ENCODE peak calls at places on chromosomes 12 and 14, in six cellular contexts. A is esophagus squamous epithelium, N is A549, K is uterus, W is lower leg skin, X is breast epithelium. J is an unnamed sample.

GRCh38 chr12:71710276-71711125 is 24.6 kb downstream of the TMEM19 start:
- DNase-seq in X (no peak), N (peak), W (no peak), A (no peak), K (no peak), J (no peak)

GRCh38 chr12:66352197-66352596 is 49.9 kb downstream of the HELB start:
- DNase-seq in A (no peak), X (no peak), K (no peak), N (peak), W (no peak), J (peak)

GRCh38 chr14:58298477-58298879 is at the start of gene ARID4A:
- DNase-seq in K (no peak), N (no peak), X (no peak), W (no peak), A (peak), J (peak)

GRCh38 chr12:103647267-103647666 is 60.2 kb downstream of the STAB2 start:
- DNase-seq in X (no peak), K (no peak), N (peak), W (no peak), A (no peak), J (no peak)

GRCh38 chr12:103401421-103401820 is 94.3 kb downstream of the C12orf42 start:
- DNase-seq in W (no peak), A (no peak), K (no peak), N (peak), X (no peak), J (peak)

GRCh38 chr14:28763914-28764848 is 2.4 kb upstream of the FOXG1 start:
- DNase-seq in N (no peak), X (no peak), W (no peak), A (no peak), K (no peak), J (no peak)

GRCh38 chr12:71476513-71476912 is 36.9 kb downstream of the LGR5 start:
- DNase-seq in N (no peak), W (peak), K (no peak), A (no peak), X (no peak), J (no peak)

GRCh38 chr14:22320353-22320733 is 268.7 kb downstream of the DAD1 start:
- DNase-seq in X (no peak), A (no peak), W (no peak), K (no peak), N (no peak), J (no peak)

GRCh38 chr12:51254592-51254991 is 15.6 kb downstream of the SMAGP start:
- DNase-seq in W (no peak), K (no peak), A (no peak), N (no peak), X (no peak), J (no peak)

GRCh38 chr14:34424488-34424887 is 37.6 kb downstream of the SPTSSA start:
- DNase-seq in N (no peak), A (no peak), W (no peak), X (no peak), K (no peak), J (no peak)

GRCh38 chr12:32030676-32031075 is 71.5 kb downstream of the RESF1 start:
- DNase-seq in N (no peak), X (no peak), W (no peak), A (no peak), K (no peak), J (no peak)

GRCh38 chr14:64971452-64971889 is 665 bp downstream of the RAB15 start:
- DNase-seq in A (no peak), X (no peak), N (no peak), W (no peak), K (no peak), J (no peak)

GRCh38 chr12:10111451-10111850 is 12.7 kb upstream of the CLEC1A start:
- DNase-seq in X (no peak), K (no peak), A (no peak), N (no peak), W (no peak), J (peak)

GRCh38 chr12:125070117-125070516 is 4.9 kb downstream of the AACS start:
- DNase-seq in A (no peak), X (no peak), N (peak), K (no peak), W (no peak), J (no peak)

GRCh38 chr12:93743229-93743998 is 66.2 kb downstream of the CRADD start:
- DNase-seq in N (no peak), W (no peak), X (no peak), A (no peak), K (no peak), J (no peak)

GRCh38 chr12:93743999-93744689 is 67.0 kb downstream of the CRADD start:
- DNase-seq in W (no peak), N (no peak), A (no peak), K (no peak), X (peak), J (no peak)

GRCh38 chr12:93742086-93742934 is 65.1 kb downstream of the CRADD start:
- DNase-seq in X (peak), A (no peak), K (peak), N (peak), W (peak), J (peak)

GRCh38 chr12:93746572-93747168 is 69.5 kb downstream of the CRADD start:
- DNase-seq in K (no peak), W (no peak), N (no peak), X (no peak), A (no peak), J (no peak)

DNA sequence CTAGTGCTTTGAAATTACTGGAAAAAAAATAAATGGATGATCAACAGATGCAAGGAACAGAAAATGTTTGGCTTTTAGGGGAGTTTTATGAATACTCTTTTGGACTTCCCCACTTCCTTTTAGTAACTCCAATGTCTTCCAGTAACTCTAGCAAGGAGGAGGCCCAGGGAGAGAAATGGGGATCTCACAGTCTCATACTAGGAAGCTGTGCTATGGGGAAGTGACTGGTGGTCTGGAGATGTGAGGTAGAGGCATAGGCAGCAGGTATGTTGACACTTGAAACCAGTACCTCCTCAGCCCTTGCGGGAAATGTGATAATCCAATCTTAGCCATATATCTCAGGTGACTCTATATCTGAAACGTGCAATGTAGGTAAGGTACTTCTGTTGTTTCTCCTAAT is 68.1 kb downstream of the CRADD start:
- DNase-seq in X (no peak), A (no peak), K (no peak), W (no peak), N (no peak), J (no peak)
- H3K4me3 ChIP-seq in X (no peak), A (no peak), K (no peak), W (no peak), N (no peak), J (no peak)

DNA sequence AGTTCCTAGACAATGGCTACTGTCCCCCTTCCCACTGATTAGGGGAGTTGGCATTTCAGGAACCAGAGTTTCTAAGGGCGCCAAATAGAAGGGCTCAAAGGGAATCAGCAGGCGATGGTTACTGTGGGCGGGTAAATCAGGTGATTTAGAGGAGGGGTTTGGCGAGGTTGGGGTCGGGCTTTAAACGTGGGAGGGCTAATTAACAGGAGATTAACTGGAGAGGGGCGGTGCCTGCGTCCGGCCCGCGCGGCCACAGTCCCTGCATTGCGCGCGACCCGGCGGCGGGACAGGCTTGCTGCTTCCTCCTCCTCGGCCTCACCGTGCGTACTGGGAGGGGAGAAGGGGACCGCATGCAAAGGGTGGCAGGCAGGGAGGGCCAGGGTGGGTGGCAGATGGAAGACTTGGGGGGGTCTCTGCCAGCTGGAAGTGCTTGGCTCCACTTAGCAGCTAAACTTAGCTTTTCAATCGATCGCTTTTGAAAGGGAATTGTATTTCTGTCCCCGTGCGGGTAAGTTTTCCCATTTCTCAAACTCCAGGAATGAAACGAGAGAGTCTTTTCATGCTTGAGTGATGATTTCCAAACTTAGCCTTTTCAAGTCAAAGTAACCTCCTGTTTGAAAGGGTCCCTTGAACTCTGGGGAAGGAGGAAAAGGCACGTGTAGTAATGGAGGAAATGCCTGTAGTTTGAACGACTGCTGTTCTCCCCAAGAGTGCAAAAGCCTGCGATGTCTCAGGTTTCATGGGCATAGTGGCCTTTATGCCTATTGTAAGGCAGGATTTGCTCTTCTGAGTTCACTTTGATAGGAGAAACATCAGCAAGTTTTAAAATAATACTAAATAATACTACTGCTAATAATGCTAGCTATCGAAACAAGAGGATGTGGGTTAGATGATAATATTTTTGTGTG is at the start of gene MGST1:
- DNase-seq in N (peak), W (peak), A (no peak), K (peak), X (peak), J (peak)
- TF ChIP-seq POLR2A in N (peak), W (no peak), A (no peak), K (no peak), X (peak), J (no peak)

DNA sequence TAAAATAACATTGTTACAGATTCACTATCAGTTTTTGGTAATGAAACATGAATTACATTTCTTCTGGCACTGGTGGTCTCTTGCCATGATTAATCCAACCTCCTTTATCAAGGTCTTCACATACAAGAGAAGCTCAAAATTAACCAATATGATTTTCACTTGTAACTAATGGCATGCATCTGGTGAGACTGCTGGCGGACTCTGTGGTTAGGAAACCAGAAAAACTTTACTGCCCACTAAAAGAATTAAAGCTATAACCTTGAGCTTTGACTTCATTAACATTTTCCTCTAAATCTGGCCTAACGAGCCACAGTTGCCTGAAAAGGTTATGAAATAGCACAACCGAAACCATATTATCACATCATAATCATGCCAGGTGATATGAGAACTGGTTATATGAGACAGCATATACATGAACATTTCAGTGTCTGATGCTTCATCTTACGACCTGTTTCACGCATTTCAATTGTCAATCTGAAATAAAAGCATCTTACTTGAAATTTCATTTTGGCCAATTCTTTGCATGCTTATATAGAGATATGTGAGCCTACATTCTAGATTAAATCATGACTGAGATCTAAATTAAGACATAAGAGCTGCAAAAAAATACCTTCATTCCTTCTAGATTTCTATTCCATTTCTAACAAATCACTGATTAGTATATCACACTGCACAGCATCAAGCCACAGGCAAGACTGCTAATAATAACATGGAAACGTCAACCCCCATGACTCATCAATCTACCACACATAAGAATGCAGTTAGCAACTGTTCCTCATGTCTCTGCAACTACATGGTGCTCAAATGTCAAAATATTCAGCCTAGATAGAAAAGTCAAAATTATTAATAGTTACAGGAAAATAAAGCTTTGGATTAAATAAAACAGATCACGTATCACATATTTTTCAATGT is 89.3 kb downstream of the OSBPL8 start:
- DNase-seq in W (no peak), A (no peak), X (no peak), N (peak), K (no peak), J (no peak)
- H3K4me3 ChIP-seq in W (no peak), A (no peak), X (no peak), N (no peak), K (no peak), J (no peak)

GRCh38 chr12:111775205-111776193 is 8.8 kb downstream of the ALDH2 start:
- DNase-seq in N (peak), X (peak), K (peak), A (no peak), W (peak), J (no peak)
- TF ChIP-seq POLR2A in N (no peak), X (no peak), K (peak), A (no peak), W (no peak), J (no peak)

GRCh38 chr14:23577004-23577681 is 1.4 kb downstream of the JPH4 start:
- DNase-seq in W (no peak), N (no peak), X (no peak), K (no peak), A (no peak), J (no peak)

GRCh38 chr14:23579311-23579630 is 681 bp upstream of the JPH4 start:
- DNase-seq in N (no peak), X (no peak), K (no peak), W (no peak), A (no peak), J (no peak)

GRCh38 chr14:23579739-23580138 is 1.1 kb upstream of the JPH4 start:
- DNase-seq in K (no peak), X (no peak), W (no peak), N (no peak), A (no peak), J (no peak)

GRCh38 chr14:23577710-23578392 is 739 bp downstream of the JPH4 start:
- DNase-seq in K (no peak), X (no peak), N (no peak), A (no peak), W (no peak), J (no peak)

GRCh38 chr14:23578560-23579310 is at the start of gene JPH4:
- DNase-seq in A (no peak), K (peak), X (no peak), N (no peak), W (no peak), J (no peak)
- H3K4me3 ChIP-seq in A (no peak), K (peak), X (no peak), N (no peak), W (no peak), J (peak)

DNA sequence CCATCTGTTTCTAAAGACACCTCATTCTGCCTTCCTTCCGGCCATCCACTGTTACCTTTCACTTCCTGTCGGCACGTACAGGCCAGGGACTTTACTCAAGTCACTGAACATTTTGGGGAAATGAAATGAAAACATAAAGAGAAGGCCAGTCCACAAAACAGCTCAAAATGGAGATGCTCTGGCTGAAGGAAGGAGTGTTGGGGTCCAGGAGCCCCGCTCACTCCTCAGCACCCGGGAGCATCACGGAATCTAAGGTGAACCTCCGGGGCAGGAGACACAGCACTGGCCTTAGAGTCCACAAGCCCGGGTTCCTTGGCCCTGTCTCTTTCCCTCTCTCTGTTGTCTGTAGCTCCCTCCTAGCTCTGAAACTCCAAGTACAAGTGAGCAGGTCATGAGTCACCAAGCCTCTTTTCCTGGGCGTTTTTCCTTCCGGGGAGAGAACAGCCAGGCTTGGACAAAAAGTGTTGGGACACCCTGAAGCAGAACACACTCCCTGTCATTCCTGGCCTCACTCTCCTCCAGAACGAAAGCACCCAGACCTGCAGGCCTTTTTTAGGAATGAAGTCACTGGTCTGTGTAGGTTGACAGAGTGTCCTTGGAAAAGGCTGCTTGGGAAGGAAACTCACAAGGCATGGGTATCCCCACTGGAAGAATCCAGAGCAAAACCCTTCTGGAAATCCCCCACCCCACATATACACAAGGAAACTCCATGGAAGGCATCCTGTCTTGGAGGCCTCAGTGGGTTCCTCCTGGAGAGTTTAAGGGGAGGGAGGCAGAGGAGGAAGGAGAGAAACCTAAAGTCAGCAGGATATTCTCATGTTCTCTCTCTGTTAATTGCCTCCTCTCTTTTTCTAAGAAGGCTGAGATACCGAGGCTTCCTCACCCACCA is 245.3 kb downstream of the ZFP36L1 start:
- DNase-seq in W (peak), K (peak), A (no peak), N (peak), X (peak), J (peak)
- TF ChIP-seq POLR2A in W (no peak), K (no peak), A (no peak), N (no peak), X (peak), J (no peak)

GRCh38 chr12:4322789-4323188 is 1.8 kb downstream of the TIGAR start:
- DNase-seq in K (no peak), N (no peak), X (no peak), A (no peak), W (no peak), J (no peak)
- H3K4me3 ChIP-seq in K (no peak), N (no peak), X (no peak), A (no peak), W (no peak), J (no peak)